ENCODE peak calls at places on chromosomes 13 and 19, in eight cellular contexts. One of them, this sample, is unnamed.

GRCh38 chr13:20090349-20090748 is 70.5 kb downstream of the GJA3 start:
- DNase-seq in NCI-H1417: no peak
- DNase-seq in body of pancreas: no peak
- DNase-seq in stimulated activated CD8-positive, alpha-beta memory T cell treated with anti-CD3 and anti-CD28 coated beads, Interleukin-7, amount 100 ng/mL, for 1 hour: no peak
- DNase-seq in stomach: no peak
- DNase-seq in ecto neural progenitor cell: no peak
- DNase-seq in ureter: no peak
- DNase-seq in cardiac fibroblast: peak
- DNase-seq in this sample: no peak

GRCh38 chr13:76454991-76455390 is 431.2 kb downstream of the KCTD12 start:
- DNase-seq in NCI-H1417: no peak
- DNase-seq in body of pancreas: no peak
- DNase-seq in stimulated activated CD8-positive, alpha-beta memory T cell treated with anti-CD3 and anti-CD28 coated beads, Interleukin-7, amount 100 ng/mL, for 1 hour: no peak
- DNase-seq in stomach: no peak
- DNase-seq in ecto neural progenitor cell: no peak
- DNase-seq in ureter: no peak
- DNase-seq in cardiac fibroblast: no peak
- DNase-seq in this sample: no peak

GRCh38 chr13:51919531-51919930 is 57.8 kb downstream of the CCDC70 start:
- DNase-seq in NCI-H1417: peak
- DNase-seq in body of pancreas: no peak
- DNase-seq in stimulated activated CD8-positive, alpha-beta memory T cell treated with anti-CD3 and anti-CD28 coated beads, Interleukin-7, amount 100 ng/mL, for 1 hour: no peak
- DNase-seq in stomach: no peak
- DNase-seq in ecto neural progenitor cell: no peak
- DNase-seq in ureter: no peak
- DNase-seq in cardiac fibroblast: no peak
- DNase-seq in this sample: no peak

GRCh38 chr19:19120308-19121156 is 17.7 kb downstream of the TMEM161A start:
- DNase-seq in NCI-H1417: no peak
- DNase-seq in body of pancreas: peak
- DNase-seq in stimulated activated CD8-positive, alpha-beta memory T cell treated with anti-CD3 and anti-CD28 coated beads, Interleukin-7, amount 100 ng/mL, for 1 hour: no peak
- DNase-seq in stomach: peak
- DNase-seq in ecto neural progenitor cell: peak
- DNase-seq in ureter: peak
- DNase-seq in cardiac fibroblast: peak
- DNase-seq in this sample: no peak

GRCh38 chr13:42878721-42879120 is 97.3 kb downstream of the FAM216B start:
- DNase-seq in NCI-H1417: no peak
- DNase-seq in body of pancreas: no peak
- DNase-seq in stimulated activated CD8-positive, alpha-beta memory T cell treated with anti-CD3 and anti-CD28 coated beads, Interleukin-7, amount 100 ng/mL, for 1 hour: no peak
- DNase-seq in stomach: no peak
- DNase-seq in ecto neural progenitor cell: no peak
- DNase-seq in ureter: no peak
- DNase-seq in cardiac fibroblast: peak
- DNase-seq in this sample: no peak

GRCh38 chr19:36392916-36393673 is 14.1 kb upstream of the ZFP14 start:
- DNase-seq in NCI-H1417: no peak
- DNase-seq in body of pancreas: no peak
- DNase-seq in stimulated activated CD8-positive, alpha-beta memory T cell treated with anti-CD3 and anti-CD28 coated beads, Interleukin-7, amount 100 ng/mL, for 1 hour: no peak
- DNase-seq in stomach: no peak
- DNase-seq in ecto neural progenitor cell: no peak
- DNase-seq in ureter: no peak
- DNase-seq in cardiac fibroblast: no peak
- DNase-seq in this sample: no peak

GRCh38 chr19:10501971-10502523 is 1.1 kb downstream of the KEAP1 start:
- DNase-seq in NCI-H1417: peak
- DNase-seq in body of pancreas: peak
- DNase-seq in stimulated activated CD8-positive, alpha-beta memory T cell treated with anti-CD3 and anti-CD28 coated beads, Interleukin-7, amount 100 ng/mL, for 1 hour: no peak
- DNase-seq in stomach: peak
- DNase-seq in ecto neural progenitor cell: peak
- DNase-seq in ureter: peak
- DNase-seq in cardiac fibroblast: peak
- DNase-seq in this sample: no peak

GRCh38 chr19:51407631-51408131 is 9.8 kb downstream of the SIGLEC10 start:
- DNase-seq in NCI-H1417: no peak
- DNase-seq in body of pancreas: peak
- DNase-seq in stimulated activated CD8-positive, alpha-beta memory T cell treated with anti-CD3 and anti-CD28 coated beads, Interleukin-7, amount 100 ng/mL, for 1 hour: no peak
- DNase-seq in stomach: peak
- DNase-seq in ecto neural progenitor cell: no peak
- DNase-seq in ureter: no peak
- DNase-seq in cardiac fibroblast: peak
- DNase-seq in this sample: no peak

GRCh38 chr19:11538232-11539036 is at the start of gene CNN1:
- DNase-seq in NCI-H1417: no peak
- DNase-seq in body of pancreas: no peak
- DNase-seq in stimulated activated CD8-positive, alpha-beta memory T cell treated with anti-CD3 and anti-CD28 coated beads, Interleukin-7, amount 100 ng/mL, for 1 hour: no peak
- DNase-seq in stomach: peak
- DNase-seq in ecto neural progenitor cell: peak
- DNase-seq in ureter: peak
- DNase-seq in cardiac fibroblast: peak
- DNase-seq in this sample: no peak

GRCh38 chr13:99829156-99829555 is 142.4 kb downstream of the ZIC5 start:
- DNase-seq in NCI-H1417: no peak
- DNase-seq in body of pancreas: no peak
- DNase-seq in stimulated activated CD8-positive, alpha-beta memory T cell treated with anti-CD3 and anti-CD28 coated beads, Interleukin-7, amount 100 ng/mL, for 1 hour: no peak
- DNase-seq in stomach: no peak
- DNase-seq in ecto neural progenitor cell: no peak
- DNase-seq in ureter: no peak
- DNase-seq in cardiac fibroblast: no peak
- DNase-seq in this sample: no peak

GRCh38 chr13:36163809-36164308 is 32.7 kb upstream of the DCLK1 start:
- DNase-seq in NCI-H1417: peak
- DNase-seq in body of pancreas: peak
- DNase-seq in stimulated activated CD8-positive, alpha-beta memory T cell treated with anti-CD3 and anti-CD28 coated beads, Interleukin-7, amount 100 ng/mL, for 1 hour: no peak
- DNase-seq in stomach: peak
- DNase-seq in ecto neural progenitor cell: no peak
- DNase-seq in ureter: no peak
- DNase-seq in cardiac fibroblast: peak
- DNase-seq in this sample: peak

GRCh38 chr19:8340341-8341096 is 2.5 kb downstream of the KANK3 start:
- DNase-seq in NCI-H1417: no peak
- DNase-seq in body of pancreas: no peak
- DNase-seq in stimulated activated CD8-positive, alpha-beta memory T cell treated with anti-CD3 and anti-CD28 coated beads, Interleukin-7, amount 100 ng/mL, for 1 hour: no peak
- DNase-seq in stomach: peak
- DNase-seq in ecto neural progenitor cell: no peak
- DNase-seq in ureter: no peak
- DNase-seq in cardiac fibroblast: peak
- DNase-seq in this sample: no peak

GRCh38 chr19:39878398-39878797 is 32.2 kb upstream of the FBL start:
- DNase-seq in NCI-H1417: no peak
- DNase-seq in body of pancreas: no peak
- DNase-seq in stimulated activated CD8-positive, alpha-beta memory T cell treated with anti-CD3 and anti-CD28 coated beads, Interleukin-7, amount 100 ng/mL, for 1 hour: no peak
- DNase-seq in stomach: no peak
- DNase-seq in ecto neural progenitor cell: no peak
- DNase-seq in ureter: no peak
- DNase-seq in cardiac fibroblast: no peak
- DNase-seq in this sample: no peak

GRCh38 chr13:112905086-112905485 is 63.9 kb upstream of the MCF2L start:
- DNase-seq in NCI-H1417: no peak
- DNase-seq in body of pancreas: no peak
- DNase-seq in stimulated activated CD8-positive, alpha-beta memory T cell treated with anti-CD3 and anti-CD28 coated beads, Interleukin-7, amount 100 ng/mL, for 1 hour: no peak
- DNase-seq in stomach: no peak
- DNase-seq in ecto neural progenitor cell: peak
- DNase-seq in ureter: no peak
- DNase-seq in cardiac fibroblast: no peak
- DNase-seq in this sample: no peak

GRCh38 chr13:98930014-98930625 is 47.7 kb downstream of the DOCK9 start:
- DNase-seq in NCI-H1417: no peak
- DNase-seq in body of pancreas: no peak
- DNase-seq in stimulated activated CD8-positive, alpha-beta memory T cell treated with anti-CD3 and anti-CD28 coated beads, Interleukin-7, amount 100 ng/mL, for 1 hour: no peak
- DNase-seq in stomach: no peak
- DNase-seq in ecto neural progenitor cell: no peak
- DNase-seq in ureter: no peak
- DNase-seq in cardiac fibroblast: no peak
- DNase-seq in this sample: no peak

GRCh38 chr13:40464349-40464748 is 202.1 kb downstream of the FOXO1 start:
- DNase-seq in NCI-H1417: no peak
- DNase-seq in body of pancreas: no peak
- DNase-seq in stimulated activated CD8-positive, alpha-beta memory T cell treated with anti-CD3 and anti-CD28 coated beads, Interleukin-7, amount 100 ng/mL, for 1 hour: no peak
- DNase-seq in stomach: no peak
- DNase-seq in ecto neural progenitor cell: no peak
- DNase-seq in ureter: no peak
- DNase-seq in cardiac fibroblast: no peak
- DNase-seq in this sample: no peak

GRCh38 chr13:109779074-109779473 is 7.3 kb downstream of the IRS2 start:
- DNase-seq in NCI-H1417: no peak
- DNase-seq in body of pancreas: no peak
- DNase-seq in stimulated activated CD8-positive, alpha-beta memory T cell treated with anti-CD3 and anti-CD28 coated beads, Interleukin-7, amount 100 ng/mL, for 1 hour: no peak
- DNase-seq in stomach: no peak
- DNase-seq in ecto neural progenitor cell: no peak
- DNase-seq in ureter: no peak
- DNase-seq in cardiac fibroblast: no peak
- DNase-seq in this sample: no peak

GRCh38 chr13:94987869-94988268 is 275.5 kb upstream of the SOX21 start:
- DNase-seq in NCI-H1417: no peak
- DNase-seq in body of pancreas: no peak
- DNase-seq in stimulated activated CD8-positive, alpha-beta memory T cell treated with anti-CD3 and anti-CD28 coated beads, Interleukin-7, amount 100 ng/mL, for 1 hour: no peak
- DNase-seq in stomach: no peak
- DNase-seq in ecto neural progenitor cell: no peak
- DNase-seq in ureter: no peak
- DNase-seq in cardiac fibroblast: no peak
- DNase-seq in this sample: no peak

GRCh38 chr19:32489971-32490370 is 84.4 kb downstream of the DPY19L3 start:
- DNase-seq in NCI-H1417: no peak
- DNase-seq in body of pancreas: no peak
- DNase-seq in stimulated activated CD8-positive, alpha-beta memory T cell treated with anti-CD3 and anti-CD28 coated beads, Interleukin-7, amount 100 ng/mL, for 1 hour: no peak
- DNase-seq in stomach: no peak
- DNase-seq in ecto neural progenitor cell: no peak
- DNase-seq in ureter: no peak
- DNase-seq in cardiac fibroblast: no peak
- DNase-seq in this sample: no peak

GRCh38 chr13:103145476-103145875 is 79.3 kb upstream of the SLC10A2 start:
- DNase-seq in NCI-H1417: no peak
- DNase-seq in body of pancreas: no peak
- DNase-seq in stimulated activated CD8-positive, alpha-beta memory T cell treated with anti-CD3 and anti-CD28 coated beads, Interleukin-7, amount 100 ng/mL, for 1 hour: no peak
- DNase-seq in stomach: no peak
- DNase-seq in ecto neural progenitor cell: no peak
- DNase-seq in ureter: no peak
- DNase-seq in cardiac fibroblast: no peak
- DNase-seq in this sample: no peak

This sample was measured in retinal pigment epithelial cell.